ENCODE peak calls at places on chromosomes 2 and 18, in seven cellular contexts. N is H9, I is neuronal stem cell, S is IMR-90, M is mesendoderm, Q is trophoblast cell, P is mesenchymal stem cell. E is an unnamed sample.

GRCh38 chr2:222360997-222361396 is 62.2 kb upstream of the PAX3 start:
- DNase-seq in P (no peak), Q (no peak), M (no peak), N (no peak), S (no peak), I (no peak), E (no peak)

GRCh38 chr2:119544075-119545031 is at the start of gene CFAP221:
- DNase-seq in S (peak), I (peak), M (peak), P (peak), Q (peak), N (peak), E (no peak)

GRCh38 chr2:157792345-157793052 is 83.6 kb downstream of the ACVR1 start:
- DNase-seq in N (no peak), S (peak), Q (peak), P (peak), I (no peak), M (no peak), E (no peak)

GRCh38 chr2:64455545-64455944 is 1.6 kb downstream of the LGALSL start:
- DNase-seq in I (no peak), P (peak), N (no peak), M (no peak), Q (no peak), S (no peak), E (no peak)

GRCh38 chr2:211132046-211132445 is 575.6 kb downstream of the CPS1 start:
- DNase-seq in Q (no peak), P (no peak), N (no peak), M (no peak), S (no peak), I (no peak), E (no peak)

GRCh38 chr18:13187498-13187897 is 31.1 kb upstream of the LDLRAD4 start:
- DNase-seq in I (no peak), P (no peak), M (no peak), S (no peak), Q (no peak), N (no peak), E (no peak)

GRCh38 chr2:192148620-192149321 is 46.0 kb downstream of the TMEFF2 start:
- DNase-seq in N (no peak), I (no peak), Q (peak), M (peak), S (peak), P (peak), E (no peak)

GRCh38 chr18:45169610-45170009 is 445.7 kb upstream of the SLC14A2 start:
- DNase-seq in M (no peak), P (peak), I (no peak), Q (peak), N (no peak), S (peak), E (no peak)

GRCh38 chr2:210956101-210956500 is 399.7 kb downstream of the CPS1 start:
- DNase-seq in Q (no peak), M (no peak), S (no peak), I (no peak), P (no peak), N (no peak), E (no peak)

GRCh38 chr2:126115975-126116374 is 540.0 kb upstream of the GYPC start:
- DNase-seq in S (no peak), P (no peak), Q (no peak), I (no peak), N (peak), M (peak), E (peak)

GRCh38 chr18:3330622-3331021 is 68.7 kb downstream of the MYL12B start:
- DNase-seq in I (no peak), Q (peak), S (no peak), N (no peak), P (no peak), M (peak), E (no peak)

GRCh38 chr2:72561621-72562318 is 264.1 kb downstream of the EXOC6B start:
- DNase-seq in I (no peak), P (peak), N (no peak), Q (peak), S (peak), M (peak), E (no peak)

GRCh38 chr2:209876211-209876610 is 104.6 kb downstream of the UNC80 start:
- DNase-seq in P (no peak), N (no peak), I (no peak), S (no peak), M (no peak), Q (no peak), E (no peak)

GRCh38 chr18:59086522-59086921 is 53.2 kb upstream of the SEC11C start:
- DNase-seq in N (no peak), M (no peak), P (no peak), S (no peak), I (no peak), Q (no peak), E (no peak)

GRCh38 chr2:145006957-145007672 is 487.2 kb upstream of the ZEB2 start:
- DNase-seq in Q (peak), I (no peak), N (no peak), P (peak), S (peak), M (no peak), E (no peak)

GRCh38 chr2:189179607-189179979 is at the start of gene COL5A2:
- DNase-seq in P (peak), N (peak), S (peak), Q (peak), M (peak), I (peak), E (no peak)

GRCh38 chr18:42392416-42392815 is 437.4 kb downstream of the PIK3C3 start:
- DNase-seq in I (no peak), N (no peak), P (no peak), Q (no peak), S (no peak), M (no peak), E (no peak)

GRCh38 chr2:74503506-74504475 is 3.7 kb downstream of the PCGF1 start:
- DNase-seq in N (no peak), S (no peak), M (no peak), P (no peak), I (no peak), Q (no peak), E (no peak)

GRCh38 chr2:33033524-33034150 is 86.9 kb downstream of the LTBP1 start:
- DNase-seq in M (peak), Q (no peak), N (no peak), P (peak), I (peak), S (peak), E (no peak)

GRCh38 chr18:9475643-9476580 is 599 bp downstream of the RALBP1 start:
- DNase-seq in M (peak), Q (peak), N (no peak), P (peak), I (no peak), S (peak), E (no peak)

GRCh38 chr2:38514603-38515154 is 88.0 kb downstream of the HNRNPLL start:
- DNase-seq in Q (no peak), I (no peak), P (no peak), M (no peak), S (no peak), N (no peak), E (no peak)

GRCh38 chr2:138514173-138514572 is 12.6 kb downstream of the SPOPL start:
- DNase-seq in S (no peak), P (no peak), M (peak), Q (no peak), N (no peak), I (no peak), E (no peak)

GRCh38 chr18:44654555-44654954 is 26.1 kb upstream of the SETBP1 start:
- DNase-seq in N (no peak), I (no peak), M (peak), Q (peak), P (peak), S (peak), E (no peak)

GRCh38 chr2:101119431-101119830 is 31.8 kb downstream of the TBC1D8 start:
- DNase-seq in M (no peak), Q (no peak), N (no peak), S (peak), I (no peak), P (no peak), E (no peak)

GRCh38 chr2:219689676-219690628 is 62.5 kb downstream of the SLC4A3 start:
- DNase-seq in M (peak), I (peak), N (peak), S (peak), Q (peak), P (peak), E (no peak)

GRCh38 chr2:219433666-219434467 is 776 bp upstream of the SPEG start:
- DNase-seq in M (peak), P (peak), I (no peak), S (peak), N (peak), Q (peak), E (peak)

GRCh38 chr18:58640891-58641610 is 12.2 kb upstream of the ALPK2 start:
- DNase-seq in I (no peak), N (no peak), Q (peak), S (no peak), P (no peak), M (peak), E (no peak)

GRCh38 chr2:147346142-147346541 is 498.7 kb upstream of the ACVR2A start:
- DNase-seq in M (no peak), I (no peak), Q (no peak), P (no peak), S (no peak), N (no peak), E (no peak)

GRCh38 chr2:42035241-42035640 is 12.6 kb upstream of the PKDCC start:
- DNase-seq in M (peak), I (no peak), N (no peak), P (no peak), S (no peak), Q (no peak), E (no peak)

DNA sequence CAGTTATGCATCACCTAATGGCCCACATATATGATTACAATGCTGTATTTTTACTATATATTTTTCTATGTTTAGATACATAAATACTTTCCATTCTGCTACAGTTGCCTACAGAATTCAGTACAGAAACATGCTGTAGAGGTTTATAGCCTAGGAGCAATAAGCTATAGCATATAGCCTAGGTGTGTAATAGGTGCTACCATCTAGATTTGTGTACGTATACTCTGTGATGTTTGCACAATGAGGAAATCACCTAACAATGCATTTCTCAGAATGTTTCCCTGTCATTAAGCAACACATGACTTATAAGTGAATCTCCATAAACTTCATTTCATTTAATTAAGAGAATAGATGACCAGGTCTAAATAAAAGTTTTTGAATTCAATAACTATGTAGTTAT is 43.5 kb downstream of the SLC38A11 start:
- DNase-seq in N (no peak), P (no peak), S (no peak), M (no peak), I (no peak), Q (peak), E (no peak)
- H3K23ac ChIP-seq in N (no peak), P (no peak), S (no peak), M (no peak), I (no peak), Q (no peak), E (no peak)

DNA sequence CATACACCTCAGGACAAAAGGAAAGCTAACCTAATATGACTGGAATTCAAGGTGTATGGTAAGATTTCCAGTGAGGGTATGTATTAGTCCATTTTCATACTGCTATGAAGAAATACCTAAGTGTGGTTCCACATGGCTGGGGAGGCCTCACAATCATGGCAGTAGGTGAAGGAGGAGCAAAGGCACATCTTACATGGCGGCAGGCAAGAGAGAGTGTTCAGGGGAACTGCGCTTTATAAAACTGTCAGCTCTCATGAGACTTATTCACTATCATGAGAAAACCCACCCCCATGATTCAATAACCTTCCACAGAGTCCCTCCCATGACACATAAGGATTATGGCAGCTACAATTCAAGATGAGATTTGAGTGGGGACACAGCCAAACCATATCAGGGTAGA is 186.0 kb downstream of the PLCL1 start:
- DNase-seq in N (no peak), I (no peak), P (no peak), Q (no peak), S (no peak), M (no peak), E (no peak)
- H3K23ac ChIP-seq in N (no peak), I (no peak), P (no peak), Q (no peak), S (no peak), M (no peak), E (no peak)

GRCh38 chr18:32920796-32921787 is 148.3 kb upstream of the KLHL14 start:
- DNase-seq in S (peak), I (no peak), P (peak), M (peak), N (no peak), Q (peak), E (no peak)

GRCh38 chr18:32915526-32915925 is 142.7 kb upstream of the KLHL14 start:
- DNase-seq in I (no peak), P (no peak), N (no peak), Q (no peak), M (no peak), S (no peak), E (no peak)

GRCh38 chr18:32922951-32923430 is 150.2 kb upstream of the KLHL14 start:
- DNase-seq in M (no peak), N (no peak), S (no peak), Q (no peak), P (peak), I (no peak), E (no peak)

GRCh38 chr18:32919799-32920198 is 147.0 kb upstream of the KLHL14 start:
- DNase-seq in P (no peak), N (peak), M (peak), I (peak), S (no peak), Q (no peak), E (peak)

GRCh38 chr18:32918692-32919250 is 145.9 kb upstream of the KLHL14 start:
- DNase-seq in I (no peak), Q (no peak), P (no peak), S (no peak), N (no peak), M (no peak), E (no peak)
- H3K23ac ChIP-seq in I (no peak), Q (no peak), P (no peak), S (no peak), N (no peak), M (no peak), E (no peak)

GRCh38 chr2:27095427-27095744 is 8.8 kb downstream of the KHK start:
- DNase-seq in N (no peak), Q (no peak), M (no peak), P (no peak), S (no peak), I (no peak), E (no peak)

GRCh38 chr2:27097341-27097740 is 10.8 kb downstream of the KHK start:
- DNase-seq in M (no peak), N (no peak), S (no peak), Q (no peak), P (no peak), I (no peak), E (no peak)

GRCh38 chr2:27094353-27094984 is 7.9 kb downstream of the KHK start:
- DNase-seq in M (no peak), S (no peak), Q (no peak), N (no peak), I (no peak), P (no peak), E (no peak)

GRCh38 chr2:27095745-27096651 is 9.4 kb downstream of the KHK start:
- DNase-seq in M (peak), N (peak), S (peak), P (peak), I (no peak), Q (peak), E (no peak)

GRCh38 chr2:27096748-27097297 is 10.3 kb downstream of the KHK start:
- DNase-seq in N (no peak), P (no peak), Q (peak), M (no peak), S (no peak), I (no peak), E (no peak)
- H3K23ac ChIP-seq in N (no peak), P (no peak), Q (no peak), M (no peak), S (no peak), I (no peak), E (no peak)

DNA sequence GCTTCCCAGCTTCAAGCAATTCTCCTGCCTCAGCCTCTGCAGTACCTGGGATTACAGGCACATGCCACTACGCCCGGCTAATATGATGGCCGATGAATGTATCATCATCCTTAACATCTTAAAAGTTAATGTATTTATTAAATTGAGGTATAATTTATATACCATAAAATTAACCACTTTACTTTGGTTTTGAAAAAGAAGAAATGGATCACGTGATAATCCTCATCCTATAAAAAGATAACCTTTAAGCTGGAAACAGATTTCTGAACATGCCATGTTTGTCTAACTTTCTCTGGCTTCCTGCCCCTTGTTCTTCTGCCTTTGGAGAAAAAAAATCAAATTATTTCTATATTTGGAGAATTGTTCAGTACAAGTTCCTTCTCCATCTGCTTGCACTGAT is 57.1 kb upstream of the ACTR3 start:
- DNase-seq in I (no peak), N (no peak), Q (no peak), M (no peak), S (no peak), P (no peak), E (no peak)
- H3K23ac ChIP-seq in I (no peak), N (no peak), Q (no peak), M (no peak), S (no peak), P (no peak), E (no peak)

DNA sequence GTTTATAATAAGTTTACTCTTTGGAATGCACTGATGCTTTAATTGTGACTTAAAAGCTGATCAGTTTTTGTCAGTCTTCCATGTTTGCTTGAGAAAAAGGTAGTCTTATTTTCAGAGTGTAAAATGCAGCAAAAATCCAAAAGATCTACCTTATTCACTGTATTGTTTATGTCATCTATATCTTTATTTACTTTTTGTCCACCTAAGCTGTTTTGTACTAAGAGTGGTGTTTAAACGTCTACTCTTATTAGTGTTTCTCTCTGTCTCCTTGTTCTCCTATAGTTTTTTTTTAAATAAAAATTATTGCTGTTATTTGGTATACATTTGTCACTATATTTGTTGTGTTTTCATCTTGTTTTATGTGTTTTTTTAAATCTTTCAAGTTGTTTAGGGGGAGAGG is 50.4 kb downstream of the VRK2 start:
- DNase-seq in I (no peak), M (no peak), Q (no peak), N (no peak), P (no peak), S (no peak), E (no peak)
- H3K23ac ChIP-seq in I (no peak), M (no peak), Q (no peak), N (no peak), P (no peak), S (no peak), E (no peak)

DNA sequence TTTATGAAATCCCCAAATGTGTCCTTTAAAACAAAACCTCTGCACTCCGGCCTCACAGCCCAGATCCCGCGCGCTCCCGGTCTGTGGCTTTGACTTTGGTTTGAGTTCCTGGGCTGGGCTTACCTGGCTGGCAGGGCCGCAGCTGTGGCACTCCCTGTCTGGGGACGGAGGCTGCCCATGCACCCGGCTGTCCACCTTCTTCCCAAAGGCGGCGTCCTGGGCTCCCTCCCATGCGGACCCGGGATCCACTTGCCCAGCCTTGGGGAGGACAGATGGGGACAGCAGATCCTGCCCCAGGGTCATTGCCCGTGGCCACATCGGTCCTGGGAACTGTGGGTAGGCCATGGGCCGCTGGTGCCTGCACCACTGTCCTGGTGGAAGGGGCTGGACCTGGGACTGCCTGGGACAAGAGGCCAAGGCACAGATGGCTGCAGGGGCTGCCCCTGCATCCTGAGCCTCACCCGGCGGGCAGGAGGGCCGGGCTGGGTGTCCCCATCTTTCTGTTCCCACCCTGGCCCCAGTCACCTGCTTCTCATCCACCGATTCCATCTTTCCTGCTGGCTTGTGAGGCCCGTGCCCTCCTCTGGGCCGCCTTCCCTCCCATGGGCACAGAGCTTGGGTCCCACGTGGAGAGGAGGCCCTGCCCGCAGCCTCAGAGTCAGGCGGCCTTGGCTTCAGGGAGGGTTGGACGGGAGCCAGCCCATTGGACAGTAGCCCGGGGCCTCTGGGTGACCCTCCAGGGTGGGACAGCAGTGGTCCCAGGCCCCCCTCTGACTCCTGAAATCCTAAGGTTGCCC is 27.7 kb downstream of the NFATC1 start:
- DNase-seq in Q (no peak), P (no peak), S (no peak), I (no peak), N (no peak), M (no peak), E (no peak)
- H3K23ac ChIP-seq in Q (no peak), P (no peak), S (no peak), I (no peak), N (no peak), M (no peak), E (no peak)

DNA sequence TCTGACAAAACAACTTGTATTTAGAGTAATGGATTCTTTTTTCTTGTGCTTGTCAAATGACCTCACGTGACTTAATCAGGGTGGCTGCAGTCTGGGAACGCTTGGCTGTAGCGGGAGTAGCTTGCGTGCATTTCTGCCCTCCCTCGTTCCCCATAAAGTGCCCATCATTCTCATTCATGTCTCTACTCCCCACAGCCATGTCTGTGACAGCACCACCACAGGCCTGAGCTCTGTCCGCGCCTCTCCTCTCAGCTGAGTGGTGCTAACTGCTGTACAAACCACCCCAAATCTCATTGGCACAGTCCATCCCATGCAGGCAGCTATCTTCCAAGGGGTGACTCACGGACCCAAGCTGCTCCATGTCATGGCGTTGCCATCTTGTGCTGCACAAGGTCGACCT is 161.7 kb downstream of the TSN start:
- DNase-seq in I (no peak), N (no peak), M (no peak), Q (no peak), P (no peak), S (no peak), E (no peak)
- H3K23ac ChIP-seq in I (no peak), N (no peak), M (no peak), Q (no peak), P (no peak), S (no peak), E (no peak)

E was measured in H1.